ENCODE peak calls at places on chromosomes 7 and 10, in four cellular contexts. One of them, this sample, is unnamed. For H3K27me3, the result is how much of the 10 kb centered on the place peaks cover.

GRCh38 chr10:124864421-124865193 is 63.0 kb downstream of the ABRAXAS2 start:
- DNase-seq in fibroblast of lung: peak
- DNase-seq in spleen: no peak
- DNase-seq in AG04450: no peak
- DNase-seq in this sample: no peak

GRCh38 chr10:132404169-132404880 is 7.3 kb downstream of the PWWP2B start:
- DNase-seq in fibroblast of lung: no peak
- DNase-seq in AG04450: no peak
- DNase-seq in spleen: peak
- DNase-seq in this sample: no peak

GRCh38 chr10:84825330-84825729 is 496.9 kb downstream of the CCSER2 start:
- DNase-seq in spleen: no peak
- DNase-seq in fibroblast of lung: peak
- DNase-seq in AG04450: no peak
- DNase-seq in this sample: peak

GRCh38 chr10:127148066-127148932 is 48.1 kb downstream of the INSYN2A start:
- DNase-seq in spleen: peak
- DNase-seq in fibroblast of lung: peak
- DNase-seq in AG04450: peak
- DNase-seq in this sample: no peak

GRCh38 chr7:34165927-34166550 is 260.7 kb downstream of the BMPER start:
- DNase-seq in fibroblast of lung: peak
- DNase-seq in AG04450: no peak
- DNase-seq in spleen: no peak
- DNase-seq in this sample: no peak

GRCh38 chr7:158110661-158111555 is 476.7 kb downstream of the PTPRN2 start:
- DNase-seq in fibroblast of lung: no peak
- DNase-seq in spleen: no peak
- DNase-seq in AG04450: no peak
- DNase-seq in this sample: no peak

GRCh38 chr10:44030681-44031080 is 354.2 kb downstream of the CXCL12 start:
- DNase-seq in spleen: no peak
- DNase-seq in fibroblast of lung: peak
- DNase-seq in AG04450: no peak
- DNase-seq in this sample: no peak

GRCh38 chr10:19629559-19629958 is 186.7 kb upstream of the PLXDC2 start:
- DNase-seq in AG04450: no peak
- DNase-seq in spleen: peak
- DNase-seq in fibroblast of lung: peak
- DNase-seq in this sample: no peak

GRCh38 chr10:121291828-121292227 is 306.4 kb downstream of the FGFR2 start:
- DNase-seq in spleen: no peak
- DNase-seq in fibroblast of lung: no peak
- DNase-seq in AG04450: no peak
- DNase-seq in this sample: no peak

GRCh38 chr10:102287991-102288390 is 42.7 kb downstream of the GBF1 start:
- DNase-seq in AG04450: no peak
- DNase-seq in spleen: no peak
- DNase-seq in fibroblast of lung: no peak
- DNase-seq in this sample: no peak

GRCh38 chr10:76397210-76397881 is 965.9 kb downstream of the LRMDA start:
- DNase-seq in fibroblast of lung: peak
- DNase-seq in spleen: no peak
- DNase-seq in AG04450: no peak
- DNase-seq in this sample: no peak

GRCh38 chr10:125846894-125847293 is 23.5 kb downstream of the BCCIP start:
- DNase-seq in AG04450: no peak
- DNase-seq in fibroblast of lung: no peak
- DNase-seq in spleen: no peak
- DNase-seq in this sample: no peak

GRCh38 chr10:30116254-30116573 is 56.8 kb upstream of the JCAD start:
- DNase-seq in AG04450: no peak
- DNase-seq in spleen: no peak
- DNase-seq in fibroblast of lung: no peak
- DNase-seq in this sample: no peak

GRCh38 chr10:96686514-96686913 is 33.8 kb downstream of the PIK3AP1 start:
- DNase-seq in spleen: no peak
- DNase-seq in AG04450: no peak
- DNase-seq in fibroblast of lung: no peak
- DNase-seq in this sample: no peak

GRCh38 chr7:98509836-98510235 is 107.2 kb upstream of the NPTX2 start:
- DNase-seq in fibroblast of lung: no peak
- DNase-seq in spleen: no peak
- DNase-seq in AG04450: no peak
- DNase-seq in this sample: no peak

GRCh38 chr7:5872326-5872725 is 8.3 kb upstream of the OCM start:
- DNase-seq in AG04450: no peak
- DNase-seq in fibroblast of lung: peak
- DNase-seq in spleen: no peak
- DNase-seq in this sample: no peak

GRCh38 chr10:34838366-34838900 is 23.3 kb upstream of the PARD3 start:
- DNase-seq in spleen: no peak
- DNase-seq in AG04450: no peak
- DNase-seq in fibroblast of lung: no peak
- DNase-seq in this sample: no peak

GRCh38 chr10:86785968-86786367 is 29.5 kb downstream of the BMPR1A start:
- DNase-seq in spleen: no peak
- DNase-seq in AG04450: no peak
- DNase-seq in fibroblast of lung: no peak
- DNase-seq in this sample: no peak

GRCh38 chr10:79019441-79019840 is 49.3 kb upstream of the ZMIZ1 start:
- DNase-seq in AG04450: no peak
- DNase-seq in spleen: peak
- DNase-seq in fibroblast of lung: no peak
- DNase-seq in this sample: no peak

GRCh38 chr10:44293306-44293778 is 91.6 kb downstream of the CXCL12 start:
- DNase-seq in fibroblast of lung: no peak
- DNase-seq in AG04450: no peak
- DNase-seq in spleen: no peak
- DNase-seq in this sample: no peak

GRCh38 chr10:63236113-63236935 is 103.2 kb downstream of the NRBF2 start:
- DNase-seq in fibroblast of lung: peak
- DNase-seq in spleen: no peak
- DNase-seq in AG04450: peak
- DNase-seq in this sample: peak

GRCh38 chr10:72107325-72108003 is 19.1 kb upstream of the SPOCK2 start:
- DNase-seq in spleen: no peak
- DNase-seq in fibroblast of lung: peak
- DNase-seq in AG04450: no peak
- DNase-seq in this sample: no peak

GRCh38 chr7:101094791-101095375 is 9.6 kb downstream of the TRIM56 start:
- DNase-seq in fibroblast of lung: peak
- DNase-seq in AG04450: peak
- DNase-seq in spleen: no peak
- DNase-seq in this sample: no peak

GRCh38 chr7:55165176-55165861 is 146.5 kb downstream of the EGFR start:
- DNase-seq in AG04450: no peak
- DNase-seq in spleen: peak
- DNase-seq in fibroblast of lung: no peak
- DNase-seq in this sample: no peak

GRCh38 chr10:82680688-82681087 is 805.7 kb downstream of the NRG3 start:
- DNase-seq in spleen: no peak
- DNase-seq in AG04450: no peak
- DNase-seq in fibroblast of lung: no peak
- DNase-seq in this sample: no peak

GRCh38 chr10:22486431-22486830 is 141.1 kb downstream of the SPAG6 start:
- DNase-seq in AG04450: no peak
- DNase-seq in fibroblast of lung: no peak
- DNase-seq in spleen: no peak
- DNase-seq in this sample: no peak

GRCh38 chr10:123704812-123705211 is 38.7 kb downstream of the GPR26 start:
- DNase-seq in fibroblast of lung: no peak
- DNase-seq in spleen: no peak
- DNase-seq in AG04450: no peak
- DNase-seq in this sample: no peak

GRCh38 chr10:50439187-50439586 is 184.6 kb downstream of the SGMS1 start:
- DNase-seq in spleen: no peak
- DNase-seq in fibroblast of lung: no peak
- DNase-seq in AG04450: no peak
- DNase-seq in this sample: no peak

GRCh38 chr7:1869731-1870130 is 199.7 kb downstream of the ELFN1 start:
- DNase-seq in spleen: no peak
- DNase-seq in fibroblast of lung: no peak
- DNase-seq in AG04450: no peak
- DNase-seq in this sample: no peak

GRCh38 chr10:6171891-6172354 is 30.8 kb upstream of the PFKFB3 start:
- DNase-seq in AG04450: peak
- DNase-seq in spleen: peak
- DNase-seq in fibroblast of lung: peak
- DNase-seq in this sample: peak

GRCh38 chr7:128887169-128888038 is 23.1 kb downstream of the KCP start:
- DNase-seq in spleen: no peak
- DNase-seq in AG04450: no peak
- DNase-seq in fibroblast of lung: no peak
- DNase-seq in this sample: no peak

GRCh38 chr10:78436706-78437406 is 403.2 kb downstream of the RPS24 start:
- DNase-seq in fibroblast of lung: no peak
- DNase-seq in spleen: no peak
- DNase-seq in AG04450: no peak
- DNase-seq in this sample: no peak

GRCh38 chr10:90373911-90374310 is 483.9 kb downstream of the HTR7 start:
- DNase-seq in fibroblast of lung: no peak
- DNase-seq in AG04450: no peak
- DNase-seq in spleen: no peak
- DNase-seq in this sample: no peak

GRCh38 chr10:111075577-111076185 is 1.1 kb upstream of the ADRA2A start:
- DNase-seq in AG04450: no peak
- DNase-seq in spleen: peak
- DNase-seq in fibroblast of lung: no peak
- DNase-seq in this sample: no peak

GRCh38 chr10:111077715-111078504 is 1.1 kb downstream of the ADRA2A start:
- DNase-seq in spleen: no peak
- DNase-seq in AG04450: no peak
- DNase-seq in fibroblast of lung: no peak
- DNase-seq in this sample: no peak

GRCh38 chr10:111076191-111076681 is 593 bp upstream of the ADRA2A start:
- DNase-seq in spleen: peak
- DNase-seq in AG04450: no peak
- DNase-seq in fibroblast of lung: peak
- DNase-seq in this sample: no peak

GRCh38 chr10:111078505-111079185 is 1.8 kb downstream of the ADRA2A start:
- DNase-seq in spleen: no peak
- DNase-seq in AG04450: no peak
- DNase-seq in fibroblast of lung: no peak
- DNase-seq in this sample: no peak

GRCh38 chr10:111076682-111077661 is at the start of gene ADRA2A:
- DNase-seq in spleen: no peak
- DNase-seq in AG04450: no peak
- DNase-seq in fibroblast of lung: peak
- DNase-seq in this sample: peak
- H3K4me3 ChIP-seq in spleen: peak
- H3K4me3 ChIP-seq in AG04450: peak
- H3K4me3 ChIP-seq in fibroblast of lung: peak
- H3K4me3 ChIP-seq in this sample: peak

DNA sequence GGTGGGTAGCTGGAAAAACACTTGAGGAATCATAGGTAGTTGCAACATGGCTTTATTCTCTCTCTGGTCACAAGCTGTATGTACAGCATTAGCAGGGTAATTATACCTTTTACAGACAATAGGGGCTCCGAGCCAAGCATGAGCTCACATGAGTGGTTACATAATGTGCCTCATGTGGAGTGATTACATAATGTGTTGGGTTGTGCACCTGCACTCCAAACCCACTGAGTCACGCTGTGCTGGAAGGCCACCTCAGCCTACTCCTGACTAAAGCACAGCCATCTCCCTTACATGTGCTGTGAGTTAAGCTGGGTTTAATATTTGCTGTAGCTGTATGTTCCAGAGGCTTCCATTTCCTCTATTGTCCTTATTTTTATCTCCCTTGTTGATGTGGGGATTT is 348.7 kb upstream of the SEMA3C start:
- DNase-seq in AG04450: peak
- DNase-seq in spleen: no peak
- DNase-seq in fibroblast of lung: peak
- DNase-seq in this sample: no peak
- H3K27me3 ChIP-seq in AG04450: under half
- H3K27me3 ChIP-seq in spleen: under half
- H3K27me3 ChIP-seq in fibroblast of lung: under half
- H3K27me3 ChIP-seq in this sample: under half

DNA sequence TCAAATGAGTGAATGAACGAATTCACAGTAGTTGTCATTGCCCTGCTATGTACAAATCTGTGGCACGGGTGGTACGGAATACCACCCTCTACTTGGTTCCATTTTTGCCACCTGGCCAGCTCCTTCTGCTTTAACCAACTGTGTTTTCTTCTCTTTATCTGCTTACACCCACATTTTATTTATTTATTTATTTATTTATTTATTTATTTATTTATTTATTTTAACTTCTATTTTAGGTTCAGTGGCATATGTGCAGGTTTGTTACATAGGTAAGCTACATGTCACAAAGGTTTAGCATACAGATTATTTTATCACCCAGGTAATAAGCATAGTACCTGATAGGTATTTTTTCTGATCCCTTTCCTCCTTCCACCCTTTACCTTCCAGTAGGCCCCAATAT is 42.2 kb upstream of the CAPZA2 start:
- DNase-seq in fibroblast of lung: no peak
- DNase-seq in AG04450: no peak
- DNase-seq in spleen: no peak
- DNase-seq in this sample: no peak
- TF ChIP-seq CTCF in fibroblast of lung: no peak
- TF ChIP-seq CTCF in AG04450: no peak
- TF ChIP-seq CTCF in spleen: no peak
- TF ChIP-seq CTCF in this sample: no peak

DNA sequence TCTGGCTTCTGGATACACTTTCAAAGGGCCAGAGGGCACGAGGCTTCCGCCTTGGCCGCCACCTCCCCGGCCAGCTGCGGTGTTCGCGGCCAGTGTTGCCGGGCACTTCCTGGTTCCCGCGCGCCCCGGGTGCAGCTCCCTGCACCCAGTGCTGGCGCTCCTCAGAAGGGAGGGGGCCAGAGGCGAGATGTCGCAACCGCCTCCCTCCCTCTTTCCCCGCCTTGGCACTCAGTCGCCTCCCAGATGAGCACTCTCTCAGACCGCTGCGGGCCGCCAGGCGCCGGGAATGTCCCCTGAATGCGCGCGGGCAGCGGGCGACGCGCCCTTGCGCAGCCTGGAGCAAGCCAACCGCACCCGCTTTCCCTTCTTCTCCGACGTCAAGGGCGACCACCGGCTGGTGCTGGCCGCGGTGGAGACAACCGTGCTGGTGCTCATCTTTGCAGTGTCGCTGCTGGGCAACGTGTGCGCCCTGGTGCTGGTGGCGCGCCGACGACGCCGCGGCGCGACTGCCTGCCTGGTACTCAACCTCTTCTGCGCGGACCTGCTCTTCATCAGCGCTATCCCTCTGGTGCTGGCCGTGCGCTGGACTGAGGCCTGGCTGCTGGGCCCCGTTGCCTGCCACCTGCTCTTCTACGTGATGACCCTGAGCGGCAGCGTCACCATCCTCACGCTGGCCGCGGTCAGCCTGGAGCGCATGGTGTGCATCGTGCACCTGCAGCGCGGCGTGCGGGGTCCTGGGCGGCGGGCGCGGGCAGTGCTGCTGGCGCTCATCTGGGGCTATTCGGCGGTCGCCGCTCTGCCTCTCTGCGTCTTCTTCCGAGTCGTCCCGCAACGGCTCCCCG is at the start of gene FFAR4:
- DNase-seq in fibroblast of lung: no peak
- DNase-seq in spleen: no peak
- DNase-seq in AG04450: no peak
- DNase-seq in this sample: no peak
- H3K4me3 ChIP-seq in fibroblast of lung: no peak
- H3K4me3 ChIP-seq in spleen: peak
- H3K4me3 ChIP-seq in AG04450: no peak
- H3K4me3 ChIP-seq in this sample: no peak

GRCh38 chr7:27132214-27132613 is 1.7 kb upstream of the HOXA4 start:
- DNase-seq in spleen: no peak
- DNase-seq in fibroblast of lung: no peak
- DNase-seq in AG04450: no peak
- DNase-seq in this sample: no peak
- H3K27me3 ChIP-seq in spleen: under half
- H3K27me3 ChIP-seq in fibroblast of lung: under half
- H3K27me3 ChIP-seq in AG04450: under half
- H3K27me3 ChIP-seq in this sample: under half

This sample was measured in BJ.